ENCODE peak calls at places on chromosomes 7 and 10, in seven cellular contexts. One of them, this sample, is unnamed.

GRCh38 chr7:113684165-113684564 is 234.6 kb downstream of the PPP1R3A start:
- DNase-seq in mesendoderm: no peak
- DNase-seq in neuronal stem cell: no peak
- DNase-seq in IMR-90: no peak
- DNase-seq in mesenchymal stem cell: no peak
- DNase-seq in H9: no peak
- DNase-seq in H1: no peak
- DNase-seq in this sample: no peak

GRCh38 chr7:77887567-77887966 is 89.0 kb downstream of the PHTF2 start:
- DNase-seq in IMR-90: peak
- DNase-seq in mesenchymal stem cell: peak
- DNase-seq in neuronal stem cell: no peak
- DNase-seq in mesendoderm: no peak
- DNase-seq in H1: no peak
- DNase-seq in H9: no peak
- DNase-seq in this sample: no peak

GRCh38 chr7:117061751-117062150 is 108.5 kb downstream of the ST7 start:
- DNase-seq in IMR-90: peak
- DNase-seq in mesenchymal stem cell: no peak
- DNase-seq in H1: no peak
- DNase-seq in H9: no peak
- DNase-seq in neuronal stem cell: no peak
- DNase-seq in mesendoderm: no peak
- DNase-seq in this sample: no peak

GRCh38 chr7:116576350-116577319 is 51.8 kb downstream of the CAV1 start:
- DNase-seq in mesendoderm: no peak
- DNase-seq in H1: no peak
- DNase-seq in mesenchymal stem cell: peak
- DNase-seq in neuronal stem cell: no peak
- DNase-seq in H9: no peak
- DNase-seq in IMR-90: peak
- DNase-seq in this sample: no peak

GRCh38 chr10:43816351-43817321 is 168.0 kb upstream of the ZNF32 start:
- DNase-seq in H1: no peak
- DNase-seq in mesendoderm: no peak
- DNase-seq in mesenchymal stem cell: peak
- DNase-seq in neuronal stem cell: no peak
- DNase-seq in H9: no peak
- DNase-seq in IMR-90: peak
- DNase-seq in this sample: peak

GRCh38 chr10:22803201-22803895 is 89.0 kb upstream of the PIP4K2A start:
- DNase-seq in H9: no peak
- DNase-seq in mesenchymal stem cell: no peak
- DNase-seq in mesendoderm: no peak
- DNase-seq in H1: no peak
- DNase-seq in IMR-90: peak
- DNase-seq in neuronal stem cell: no peak
- DNase-seq in this sample: peak

GRCh38 chr7:84384417-84384816 is 189.8 kb upstream of the SEMA3A start:
- DNase-seq in IMR-90: peak
- DNase-seq in mesendoderm: no peak
- DNase-seq in H1: no peak
- DNase-seq in mesenchymal stem cell: peak
- DNase-seq in H9: no peak
- DNase-seq in neuronal stem cell: no peak
- DNase-seq in this sample: no peak

GRCh38 chr7:111796671-111797070 is 234.4 kb upstream of the IMMP2L start:
- DNase-seq in mesendoderm: peak
- DNase-seq in H1: no peak
- DNase-seq in mesenchymal stem cell: peak
- DNase-seq in IMR-90: peak
- DNase-seq in H9: no peak
- DNase-seq in neuronal stem cell: peak
- DNase-seq in this sample: peak

GRCh38 chr10:75528392-75528791 is 97.0 kb downstream of the LRMDA start:
- DNase-seq in mesenchymal stem cell: no peak
- DNase-seq in H1: no peak
- DNase-seq in neuronal stem cell: no peak
- DNase-seq in IMR-90: no peak
- DNase-seq in H9: no peak
- DNase-seq in mesendoderm: no peak
- DNase-seq in this sample: no peak

GRCh38 chr10:74035324-74035723 is 37.4 kb downstream of the VCL start:
- DNase-seq in H9: no peak
- DNase-seq in H1: no peak
- DNase-seq in mesenchymal stem cell: no peak
- DNase-seq in mesendoderm: no peak
- DNase-seq in neuronal stem cell: no peak
- DNase-seq in IMR-90: peak
- DNase-seq in this sample: no peak

GRCh38 chr7:95267754-95268153 is 56.6 kb downstream of the PON1 start:
- DNase-seq in H1: no peak
- DNase-seq in mesendoderm: no peak
- DNase-seq in H9: no peak
- DNase-seq in neuronal stem cell: no peak
- DNase-seq in IMR-90: no peak
- DNase-seq in mesenchymal stem cell: no peak
- DNase-seq in this sample: no peak

GRCh38 chr10:71835671-71836593 is 15.1 kb downstream of the PSAP start:
- DNase-seq in IMR-90: peak
- DNase-seq in neuronal stem cell: no peak
- DNase-seq in H1: no peak
- DNase-seq in mesenchymal stem cell: peak
- DNase-seq in mesendoderm: no peak
- DNase-seq in H9: no peak
- DNase-seq in this sample: peak

GRCh38 chr10:1778570-1778969 is 41.2 kb upstream of the ADARB2 start:
- DNase-seq in mesenchymal stem cell: no peak
- DNase-seq in IMR-90: no peak
- DNase-seq in H9: no peak
- DNase-seq in H1: no peak
- DNase-seq in neuronal stem cell: no peak
- DNase-seq in mesendoderm: no peak
- DNase-seq in this sample: no peak

GRCh38 chr10:93947524-93947923 is 46.2 kb upstream of the PLCE1 start:
- DNase-seq in IMR-90: peak
- DNase-seq in mesendoderm: no peak
- DNase-seq in H9: no peak
- DNase-seq in mesenchymal stem cell: peak
- DNase-seq in neuronal stem cell: no peak
- DNase-seq in H1: no peak
- DNase-seq in this sample: no peak

GRCh38 chr10:121311812-121312443 is 286.3 kb downstream of the FGFR2 start:
- DNase-seq in H9: no peak
- DNase-seq in IMR-90: no peak
- DNase-seq in mesenchymal stem cell: no peak
- DNase-seq in mesendoderm: no peak
- DNase-seq in H1: no peak
- DNase-seq in neuronal stem cell: no peak
- DNase-seq in this sample: no peak

GRCh38 chr10:129963831-129964501 is at the start of gene EBF3:
- DNase-seq in mesendoderm: peak
- DNase-seq in mesenchymal stem cell: peak
- DNase-seq in IMR-90: peak
- DNase-seq in H9: peak
- DNase-seq in neuronal stem cell: peak
- DNase-seq in H1: no peak
- DNase-seq in this sample: peak

GRCh38 chr10:63700209-63700934 is 179.2 kb downstream of the REEP3 start:
- DNase-seq in neuronal stem cell: no peak
- DNase-seq in IMR-90: peak
- DNase-seq in mesendoderm: no peak
- DNase-seq in mesenchymal stem cell: peak
- DNase-seq in H1: no peak
- DNase-seq in H9: no peak
- DNase-seq in this sample: peak

GRCh38 chr10:98390406-98390805 is 24.6 kb downstream of the PYROXD2 start:
- DNase-seq in IMR-90: no peak
- DNase-seq in H9: no peak
- DNase-seq in mesenchymal stem cell: no peak
- DNase-seq in mesendoderm: no peak
- DNase-seq in neuronal stem cell: no peak
- DNase-seq in H1: no peak
- DNase-seq in this sample: no peak

GRCh38 chr10:63744060-63744941 is 223.1 kb downstream of the REEP3 start:
- DNase-seq in neuronal stem cell: no peak
- DNase-seq in IMR-90: no peak
- DNase-seq in H9: no peak
- DNase-seq in mesendoderm: no peak
- DNase-seq in mesenchymal stem cell: no peak
- DNase-seq in H1: no peak
- DNase-seq in this sample: no peak

GRCh38 chr7:24922099-24922773 is 57.7 kb downstream of the OSBPL3 start:
- DNase-seq in mesenchymal stem cell: no peak
- DNase-seq in H1: no peak
- DNase-seq in mesendoderm: no peak
- DNase-seq in IMR-90: no peak
- DNase-seq in neuronal stem cell: no peak
- DNase-seq in H9: no peak
- DNase-seq in this sample: no peak

GRCh38 chr10:68163735-68164134 is 54.4 kb downstream of the MYPN start:
- DNase-seq in IMR-90: no peak
- DNase-seq in H1: no peak
- DNase-seq in H9: no peak
- DNase-seq in mesenchymal stem cell: peak
- DNase-seq in neuronal stem cell: no peak
- DNase-seq in mesendoderm: no peak
- DNase-seq in this sample: no peak

GRCh38 chr10:99658622-99659030 is 683 bp upstream of the ENTPD7 start:
- DNase-seq in mesendoderm: peak
- DNase-seq in H9: peak
- DNase-seq in mesenchymal stem cell: peak
- DNase-seq in neuronal stem cell: peak
- DNase-seq in H1: no peak
- DNase-seq in IMR-90: peak
- DNase-seq in this sample: peak

GRCh38 chr10:31490858-31491504 is 172.0 kb downstream of the ZEB1 start:
- DNase-seq in H9: peak
- DNase-seq in mesendoderm: peak
- DNase-seq in neuronal stem cell: peak
- DNase-seq in mesenchymal stem cell: peak
- DNase-seq in IMR-90: peak
- DNase-seq in H1: no peak
- DNase-seq in this sample: no peak

GRCh38 chr10:131514454-131514853 is 202.9 kb upstream of the TCERG1L start:
- DNase-seq in H1: no peak
- DNase-seq in IMR-90: no peak
- DNase-seq in H9: no peak
- DNase-seq in neuronal stem cell: peak
- DNase-seq in mesenchymal stem cell: no peak
- DNase-seq in mesendoderm: peak
- DNase-seq in this sample: no peak

DNA sequence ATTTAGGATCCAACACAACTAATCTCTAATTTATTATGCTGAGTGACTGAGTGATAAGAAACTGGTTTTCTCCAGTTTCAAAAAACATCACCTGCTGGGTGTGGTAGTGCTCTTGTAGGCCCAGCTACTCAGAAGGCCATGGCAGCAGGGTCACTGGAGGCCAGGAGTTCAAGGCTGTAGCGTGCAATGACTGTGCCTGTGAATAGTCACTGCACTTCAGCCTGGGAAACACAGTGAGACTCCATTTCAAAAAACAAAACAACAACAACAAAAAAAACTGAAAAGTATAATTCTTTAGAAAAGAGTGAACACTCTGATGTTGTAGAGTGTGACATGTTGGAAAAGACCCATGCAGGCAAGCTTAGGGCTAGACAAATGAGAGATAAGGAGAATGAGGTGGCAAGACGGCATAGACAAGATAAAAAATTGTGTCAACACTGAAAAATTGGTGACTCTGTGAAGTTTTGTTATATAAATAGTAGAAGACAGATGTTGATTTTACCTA is 150.1 kb upstream of the GPR22 start:
- DNase-seq in neuronal stem cell: no peak
- DNase-seq in H1: no peak
- DNase-seq in IMR-90: no peak
- DNase-seq in H9: no peak
- DNase-seq in mesendoderm: no peak
- DNase-seq in mesenchymal stem cell: no peak
- DNase-seq in this sample: no peak
- H3K23ac ChIP-seq in neuronal stem cell: no peak
- H3K23ac ChIP-seq in H1: no peak
- H3K23ac ChIP-seq in IMR-90: no peak
- H3K23ac ChIP-seq in H9: no peak
- H3K23ac ChIP-seq in mesendoderm: no peak
- H3K23ac ChIP-seq in mesenchymal stem cell: no peak
- H3K23ac ChIP-seq in this sample: no peak

DNA sequence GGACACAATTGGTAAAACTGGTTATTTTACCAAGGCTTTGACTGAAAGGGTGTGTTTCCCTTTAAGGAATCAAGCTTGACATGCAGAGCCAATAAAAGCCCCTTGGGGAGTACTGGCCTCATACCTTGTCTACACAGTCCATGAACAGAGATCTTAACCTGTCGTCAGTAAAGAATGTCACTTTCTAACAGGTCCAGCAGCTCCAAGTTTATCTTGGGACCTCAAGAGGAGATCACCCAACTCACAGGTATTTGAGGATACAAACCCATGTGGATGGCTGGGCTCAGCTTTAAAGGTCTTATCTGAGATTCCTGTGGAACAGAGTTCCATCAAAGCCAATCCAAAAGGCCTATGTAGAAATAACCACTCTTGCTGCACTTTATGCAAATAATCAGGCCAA is 61.3 kb downstream of the COA1 start:
- DNase-seq in H1: no peak
- DNase-seq in mesenchymal stem cell: no peak
- DNase-seq in H9: no peak
- DNase-seq in IMR-90: no peak
- DNase-seq in mesendoderm: peak
- DNase-seq in neuronal stem cell: no peak
- DNase-seq in this sample: no peak
- H3K23ac ChIP-seq in H1: no peak
- H3K23ac ChIP-seq in mesenchymal stem cell: no peak
- H3K23ac ChIP-seq in H9: no peak
- H3K23ac ChIP-seq in IMR-90: no peak
- H3K23ac ChIP-seq in mesendoderm: no peak
- H3K23ac ChIP-seq in neuronal stem cell: no peak
- H3K23ac ChIP-seq in this sample: no peak

GRCh38 chr7:81114682-81115081 is 195.8 kb upstream of the SEMA3C start:
- DNase-seq in IMR-90: no peak
- DNase-seq in H9: no peak
- DNase-seq in mesenchymal stem cell: no peak
- DNase-seq in neuronal stem cell: no peak
- DNase-seq in mesendoderm: no peak
- DNase-seq in H1: no peak
- DNase-seq in this sample: no peak
- H3K23ac ChIP-seq in IMR-90: no peak
- H3K23ac ChIP-seq in H9: no peak
- H3K23ac ChIP-seq in mesenchymal stem cell: no peak
- H3K23ac ChIP-seq in neuronal stem cell: no peak
- H3K23ac ChIP-seq in mesendoderm: no peak
- H3K23ac ChIP-seq in H1: no peak
- H3K23ac ChIP-seq in this sample: no peak

DNA sequence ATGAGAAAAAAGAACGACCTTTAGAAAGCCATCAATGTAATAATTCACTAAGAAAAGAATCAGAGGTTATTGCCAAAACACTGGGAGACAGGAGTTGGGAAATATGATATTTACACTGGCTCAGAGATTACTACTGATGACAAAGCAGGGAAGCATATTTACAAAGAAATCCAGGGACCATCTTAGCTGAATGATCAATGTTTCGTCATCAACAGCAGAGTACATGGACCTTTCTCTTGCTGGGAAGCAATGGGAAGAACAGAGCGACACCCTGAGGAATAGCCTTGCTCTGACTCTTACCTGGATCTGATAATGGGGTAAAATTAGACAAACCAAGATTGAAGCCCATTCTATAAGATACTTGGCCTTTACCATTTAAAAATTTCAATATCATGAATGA is 1293.5 kb downstream of the XPNPEP1 start:
- DNase-seq in neuronal stem cell: no peak
- DNase-seq in H9: no peak
- DNase-seq in mesendoderm: no peak
- DNase-seq in mesenchymal stem cell: no peak
- DNase-seq in IMR-90: no peak
- DNase-seq in H1: no peak
- DNase-seq in this sample: no peak
- H3K23ac ChIP-seq in neuronal stem cell: no peak
- H3K23ac ChIP-seq in H9: no peak
- H3K23ac ChIP-seq in mesendoderm: no peak
- H3K23ac ChIP-seq in mesenchymal stem cell: no peak
- H3K23ac ChIP-seq in IMR-90: no peak
- H3K23ac ChIP-seq in H1: no peak
- H3K23ac ChIP-seq in this sample: no peak

This sample was measured in trophoblast cell.